ENCODE peak calls at places on chromosome 16, in nine cellular contexts. F is osteoblast; P is heart left ventricle; K is tibial artery; T is CD8-positive, alpha-beta T cell; Y is testis; H is CD8-positive, alpha-beta memory T cell; J is neural progenitor cell; Q is A549. L is an unnamed sample.
A peak's percentile ranks its signal among the peaks of the same experiment; 100 is the strongest.

GRCh38 chr16:49260253-49260652 is 21.4 kb downstream of the CBLN1 start:
- DNase-seq in K (no peak), Q (no peak), F (no peak), T (no peak), H (no peak), P (no peak), J (no peak), Y (no peak), L (peak; percentile 75)

GRCh38 chr16:8898660-8899318 is 16.6 kb downstream of the LITAFD start:
- DNase-seq in P (no peak), T (no peak), J (no peak), Q (no peak), F (no peak), H (no peak), Y (no peak), K (no peak), L (no peak)

GRCh38 chr16:88383401-88384221 is 852 bp downstream of the ZNF469 start:
- DNase-seq in T (no peak), J (peak; percentile 58), Y (peak; percentile 36), H (no peak), P (no peak), K (no peak), Q (peak; percentile 83), F (peak; percentile 98), L (no peak)

GRCh38 chr16:21950782-21951521 is 2.2 kb upstream of the UQCRC2 start:
- DNase-seq in Y (peak; percentile 29), J (peak; percentile 18), T (peak; percentile 16), P (no peak), Q (peak; percentile 54), F (no peak), H (no peak), K (no peak), L (peak; percentile 46)

GRCh38 chr16:87161822-87162676 is 155.1 kb downstream of the C16orf95 start:
- DNase-seq in Q (no peak), H (no peak), T (no peak), K (no peak), P (no peak), F (peak; percentile 46), J (no peak), Y (no peak), L (no peak)

GRCh38 chr16:86963600-86964575 is 353.3 kb downstream of the C16orf95 start:
- DNase-seq in F (peak; percentile 86), T (no peak), J (no peak), P (no peak), Q (no peak), Y (no peak), H (no peak), K (no peak), L (no peak)

GRCh38 chr16:74868501-74868900 is 93.9 kb upstream of the FA2H start:
- DNase-seq in H (no peak), T (no peak), J (peak; percentile 61), Y (no peak), F (peak; percentile 77), K (no peak), Q (no peak), P (no peak), L (peak; percentile 80)

GRCh38 chr16:76749780-76750375 is 441.1 kb upstream of the MON1B start:
- DNase-seq in F (no peak), Y (no peak), T (no peak), H (no peak), Q (no peak), J (no peak), P (no peak), K (no peak), L (no peak)

GRCh38 chr16:22397459-22397858 is 23.0 kb upstream of the CDR2 start:
- DNase-seq in P (no peak), J (no peak), Y (no peak), K (no peak), H (no peak), T (no peak), Q (no peak), F (peak; percentile 85), L (no peak)

GRCh38 chr16:54928016-54928356 is 2.7 kb upstream of the IRX5 start:
- DNase-seq in J (peak; percentile 51), Y (no peak), H (no peak), F (peak; percentile 72), T (no peak), P (no peak), K (no peak), Q (no peak), L (no peak)

GRCh38 chr16:82761858-82762257 is 135.1 kb downstream of the CDH13 start:
- DNase-seq in F (no peak), K (no peak), Y (no peak), H (no peak), Q (no peak), J (no peak), T (no peak), P (no peak), L (peak; percentile 79)

GRCh38 chr16:73071131-73071940 is 23.4 kb upstream of the ZFHX3 start:
- DNase-seq in H (no peak), T (no peak), J (peak; percentile 73), Q (no peak), F (peak; percentile 87), Y (peak; percentile 79), K (no peak), P (peak; percentile 51), L (no peak)

GRCh38 chr16:4386951-4387565 is 15.4 kb downstream of the VASN start:
- DNase-seq in F (peak; percentile 94), P (no peak), Y (no peak), K (no peak), H (no peak), J (no peak), T (no peak), Q (no peak), L (no peak)

GRCh38 chr16:59305850-59306249 is 571.7 kb upstream of the GOT2 start:
- DNase-seq in K (no peak), Q (no peak), Y (no peak), P (no peak), F (no peak), J (no peak), H (no peak), T (no peak), L (no peak)

GRCh38 chr16:49932943-49933342 is 77.0 kb upstream of the ZNF423 start:
- DNase-seq in F (no peak), Y (peak; percentile 66), H (no peak), Q (no peak), T (no peak), K (no peak), P (peak; percentile 30), J (no peak), L (no peak)

GRCh38 chr16:17229766-17230165 is 241.0 kb downstream of the XYLT1 start:
- DNase-seq in J (no peak), F (no peak), P (no peak), Q (no peak), H (no peak), K (no peak), Y (no peak), T (no peak), L (no peak)

DNA sequence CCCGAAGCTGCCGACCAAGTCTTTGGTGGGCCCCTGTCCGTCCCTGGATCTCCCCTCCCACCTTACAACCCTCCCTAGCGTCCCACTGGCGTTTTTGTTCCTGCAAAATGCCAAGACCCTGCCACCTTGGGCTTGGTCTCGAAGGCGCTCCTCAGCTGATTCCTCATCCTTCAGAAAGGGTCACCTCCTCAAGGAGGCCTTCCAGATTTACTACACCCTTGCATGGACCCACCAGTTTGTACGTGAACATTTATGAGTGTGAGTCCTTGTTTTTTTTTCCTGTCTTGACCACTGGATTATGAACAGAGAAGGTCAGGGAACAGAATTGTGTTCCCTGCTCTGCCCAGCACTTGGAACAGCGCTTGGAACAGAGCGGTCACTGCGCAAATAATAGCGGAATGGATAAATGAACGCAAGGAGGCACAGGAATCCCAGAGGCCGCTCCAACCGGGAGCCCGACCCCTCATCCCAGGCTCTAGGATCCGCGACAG is 895 bp upstream of the GFER start:
- DNase-seq in Q (no peak), J (no peak), F (no peak), T (no peak), P (no peak), Y (no peak), K (no peak), H (no peak), L (no peak)
- H3K4me3 ChIP-seq in Q (peak overlapping the region; percentile 67), J (peak overlapping the region; percentile 95), F (peak overlapping the region; percentile 85), T (peak overlapping the region; percentile 71), P (peak overlapping the region; percentile 66), Y (peak overlapping the region; percentile 79), K (peak overlapping the region; percentile 88), H (peak overlapping the region; percentile 73), L (peak overlapping the region; percentile 83)

DNA sequence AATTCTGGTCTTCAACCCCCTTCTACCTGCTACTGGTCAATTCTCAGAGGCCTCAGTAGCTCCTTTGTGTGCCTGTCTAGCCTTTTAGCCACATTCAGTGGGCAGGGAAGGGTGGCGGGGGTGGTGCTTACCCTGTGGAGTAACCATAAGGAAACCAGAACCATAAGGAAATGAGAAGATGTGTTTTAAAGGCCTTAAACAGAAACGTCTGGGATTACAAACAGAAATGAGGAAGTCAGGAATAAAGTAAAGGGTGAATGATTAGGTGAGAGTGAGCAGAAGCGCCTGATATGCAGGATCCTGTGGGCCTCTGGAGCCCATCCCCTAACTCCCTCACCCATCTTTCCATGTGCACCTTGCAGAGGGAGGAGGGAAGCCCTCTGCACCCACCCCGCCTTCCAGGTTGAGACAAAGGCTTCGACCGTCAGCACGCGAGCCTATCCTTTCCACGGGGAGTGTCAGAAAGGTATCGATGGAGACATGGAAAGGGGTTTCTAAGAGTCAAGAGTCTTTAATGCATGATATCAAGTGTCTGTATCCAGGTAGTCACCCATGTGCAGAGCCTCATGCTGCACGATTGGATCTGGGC is 20.4 kb downstream of the KIAA0513 start:
- DNase-seq in Y (no peak), Q (no peak), K (no peak), P (no peak), H (no peak), F (no peak), T (no peak), J (no peak), L (no peak)
- H3K27ac ChIP-seq in Y (peak overlapping the region; percentile 48), Q (no peak overlapping the region), K (no peak overlapping the region), P (no peak overlapping the region), H (peak overlapping the region; percentile 94), F (no peak overlapping the region), T (peak overlapping the region; percentile 18), J (no peak overlapping the region), L (no peak overlapping the region)

GRCh38 chr16:27408602-27409031 is 6.6 kb downstream of the IL21R start:
- DNase-seq in H (no peak), J (no peak), Q (no peak), F (no peak), P (no peak), Y (no peak), K (no peak), T (no peak), L (no peak)
- H3K4me3 ChIP-seq in H (peak overlapping the region; percentile 6), J (no peak overlapping the region), Q (no peak overlapping the region), F (no peak overlapping the region), P (no peak overlapping the region), Y (no peak overlapping the region), K (no peak overlapping the region), T (peak overlapping the region; percentile 3), L (no peak overlapping the region)

GRCh38 chr16:29809850-29810698 is 1.9 kb upstream of the PRRT2 start:
- DNase-seq in P (peak; percentile 32), Q (no peak), K (no peak), Y (peak; percentile 53), J (peak; percentile 52), H (peak; percentile 84), T (peak; percentile 67), F (peak; percentile 95), L (no peak)
- H3K27ac ChIP-seq in P (peak overlapping the region; percentile 92), Q (no peak overlapping the region), K (peak overlapping the region; percentile 97), Y (peak overlapping the region; percentile 96), J (peak overlapping the region; percentile 69), H (peak overlapping the region; percentile 79), T (peak overlapping the region; percentile 49), F (peak overlapping the region; percentile 65), L (no peak overlapping the region)

L was measured in small intestine.